ENCODE peak calls at places on chromosomes 7 and 10, in four cellular contexts. I, A, M and E are unnamed samples.

GRCh38 chr7:80263321-80263720 is 128.7 kb downstream of the GNAI1 start:
- DNase-seq in I (no peak), A (no peak), M (no peak), E (no peak)

GRCh38 chr7:135925205-135925604 is 52.0 kb downstream of the MTPN start:
- DNase-seq in I (no peak), A (no peak), M (no peak), E (peak)

GRCh38 chr7:30655096-30655970 is 26.9 kb downstream of the CRHR2 start:
- DNase-seq in I (no peak), A (no peak), M (no peak), E (no peak)

GRCh38 chr10:117163061-117163953 is 25.2 kb upstream of the VAX1 start:
- DNase-seq in I (peak), A (no peak), M (no peak), E (no peak)

GRCh38 chr10:131947631-131948347 is 33.9 kb downstream of the BNIP3 start:
- DNase-seq in I (no peak), A (no peak), M (no peak), E (no peak)

GRCh38 chr7:103710247-103710646 is 264.2 kb upstream of the SLC26A5 start:
- DNase-seq in I (no peak), A (no peak), M (no peak), E (no peak)

GRCh38 chr10:132497083-132497680 is 40.4 kb upstream of the INPP5A start:
- DNase-seq in I (no peak), A (no peak), M (no peak), E (no peak)

GRCh38 chr10:29618341-29619171 is 16.2 kb downstream of the SVIL start:
- DNase-seq in I (no peak), A (no peak), M (no peak), E (no peak)

GRCh38 chr10:102645741-102646609 is 1.7 kb downstream of the TRIM8 start:
- DNase-seq in I (peak), A (peak), M (peak), E (peak)

GRCh38 chr7:131011976-131012375 is 278.0 kb upstream of the KLF14 start:
- DNase-seq in I (no peak), A (no peak), M (no peak), E (no peak)

GRCh38 chr7:1236132-1236655 is 3.5 kb downstream of the UNCX start:
- DNase-seq in I (no peak), A (no peak), M (no peak), E (no peak)